ENCODE peak calls at places on chromosomes 7 and 10, in six cellular contexts. X is fibroblast of mammary gland, O is hepatocyte, B is natural killer cell, J is neural crest cell, M is colonic mucosa. H is an unnamed sample.
A peak's percentile ranks its signal among the peaks of the same experiment; 100 is the strongest.

GRCh38 chr7:42460948-42461347 is 223.9 kb upstream of the GLI3 start:
- DNase-seq in X (no peak), O (no peak), B (no peak), J (no peak), M (no peak), H (no peak)

GRCh38 chr10:42753126-42753506 is 29.5 kb upstream of the BMS1 start:
- DNase-seq in X (peak; percentile 72), O (peak; percentile 82), B (peak; percentile 50), J (peak; percentile 79), M (peak; percentile 88), H (peak; percentile 78)

GRCh38 chr10:4984971-4985594 is 18.6 kb downstream of the AKR1C2 start:
- DNase-seq in X (no peak), O (no peak), B (no peak), J (no peak), M (no peak), H (no peak)

GRCh38 chr7:159130820-159131219 is 13.8 kb downstream of the VIPR2 start:
- DNase-seq in X (no peak), O (no peak), B (no peak), J (no peak), M (no peak), H (no peak)

GRCh38 chr10:59657724-59658123 is 51.9 kb downstream of the SLC16A9 start:
- DNase-seq in X (no peak), O (no peak), B (no peak), J (no peak), M (no peak), H (no peak)

GRCh38 chr10:52632591-52632990 is 140.0 kb downstream of the MBL2 start:
- DNase-seq in X (no peak), O (no peak), B (no peak), J (no peak), M (no peak), H (no peak)

GRCh38 chr10:29306688-29307087 is 17.8 kb downstream of the LYZL1 start:
- DNase-seq in X (no peak), O (no peak), B (no peak), J (no peak), M (no peak), H (no peak)

GRCh38 chr7:81470084-81470723 is 299.6 kb downstream of the HGF start:
- DNase-seq in X (peak; percentile 76), O (peak; percentile 82), B (no peak), J (peak; percentile 70), M (peak; percentile 81), H (peak; percentile 52)

GRCh38 chr7:50164552-50165220 is 71.6 kb upstream of the ZPBP start:
- DNase-seq in X (no peak), O (no peak), B (no peak), J (no peak), M (no peak), H (no peak)

GRCh38 chr10:25356609-25357008 is 181.8 kb downstream of the GPR158 start:
- DNase-seq in X (no peak), O (no peak), B (no peak), J (no peak), M (no peak), H (no peak)

GRCh38 chr7:116340201-116340847 is 130.0 kb downstream of the TES start:
- DNase-seq in X (peak; percentile 35), O (no peak), B (no peak), J (no peak), M (no peak), H (no peak)

GRCh38 chr10:69936091-69936490 is 116.6 kb upstream of the MACROH2A2 start:
- DNase-seq in X (no peak), O (no peak), B (no peak), J (no peak), M (no peak), H (no peak)

GRCh38 chr7:137933270-137934017 is 68.4 kb downstream of the CREB3L2 start:
- DNase-seq in X (peak; percentile 94), O (no peak), B (no peak), J (no peak), M (no peak), H (no peak)

GRCh38 chr7:29488977-29489376 is 74.7 kb upstream of the PRR15 start:
- DNase-seq in X (peak; percentile 68), O (peak; percentile 20), B (no peak), J (no peak), M (no peak), H (no peak)

GRCh38 chr10:33211123-33211878 is 123.2 kb downstream of the NRP1 start:
- DNase-seq in X (peak; percentile 87), O (peak; percentile 18), B (no peak), J (no peak), M (no peak), H (no peak)

GRCh38 chr10:125548878-125549277 is 134.1 kb downstream of the TEX36 start:
- DNase-seq in X (no peak), O (no peak), B (no peak), J (no peak), M (no peak), H (no peak)

GRCh38 chr10:85926986-85927385 is 439.6 kb downstream of the GRID1 start:
- DNase-seq in X (no peak), O (no peak), B (no peak), J (no peak), M (no peak), H (no peak)

GRCh38 chr10:35765039-35765662 is 123.1 kb upstream of the FZD8 start:
- DNase-seq in X (no peak), O (peak; percentile 18), B (no peak), J (no peak), M (peak; percentile 61), H (peak; percentile 22)

GRCh38 chr7:144674550-144674949 is 161.3 kb downstream of the TPK1 start:
- DNase-seq in X (no peak), O (no peak), B (no peak), J (no peak), M (no peak), H (no peak)

GRCh38 chr7:8254667-8255066 is 7.3 kb downstream of the ICA1 start:
- DNase-seq in X (no peak), O (no peak), B (no peak), J (no peak), M (peak; percentile 31), H (no peak)

GRCh38 chr7:25615603-25616002 is 387.3 kb upstream of the NPVF start:
- DNase-seq in X (no peak), O (no peak), B (no peak), J (no peak), M (no peak), H (no peak)

GRCh38 chr7:19538036-19538435 is 170.8 kb downstream of the POLR1F start:
- DNase-seq in X (peak; percentile 39), O (no peak), B (no peak), J (no peak), M (no peak), H (no peak)

GRCh38 chr10:50326757-50327701 is 75.7 kb upstream of the ASAH2 start:
- DNase-seq in X (peak; percentile 85), O (no peak), B (no peak), J (no peak), M (no peak), H (no peak)

GRCh38 chr10:68869623-68870022 is 31.5 kb upstream of the DDX50 start:
- DNase-seq in X (peak; percentile 10), O (no peak), B (no peak), J (no peak), M (no peak), H (no peak)

GRCh38 chr10:72083234-72084093 is 4.9 kb downstream of the SPOCK2 start:
- DNase-seq in X (no peak), O (no peak), B (no peak), J (no peak), M (no peak), H (no peak)

GRCh38 chr7:137878333-137878961 is 31.7 kb upstream of the DGKI start:
- DNase-seq in X (peak; percentile 72), O (peak; percentile 63), B (no peak), J (no peak), M (peak; percentile 55), H (no peak)

GRCh38 chr10:3874988-3875841 is 90.2 kb upstream of the KLF6 start:
- DNase-seq in X (no peak), O (no peak), B (no peak), J (no peak), M (no peak), H (no peak)

GRCh38 chr10:122338609-122339441 is 35.7 kb upstream of the PLEKHA1 start:
- DNase-seq in X (no peak), O (no peak), B (no peak), J (no peak), M (peak; percentile 79), H (no peak)

GRCh38 chr10:98274562-98274961 is 6.6 kb upstream of the LOXL4 start:
- DNase-seq in X (no peak), O (no peak), B (no peak), J (no peak), M (no peak), H (no peak)
- TF ChIP-seq CTCF in X (no peak), O (no peak), B (no peak), J (no peak), M (no peak), H (no peak)

GRCh38 chr7:105990726-105991465 is 27.8 kb downstream of the CDHR3 start:
- DNase-seq in X (peak; percentile 23), O (no peak), B (no peak), J (no peak), M (no peak), H (no peak)
- TF ChIP-seq CTCF in X (peak; percentile 10), O (no peak), B (no peak), J (no peak), M (no peak), H (peak; percentile 38)

DNA sequence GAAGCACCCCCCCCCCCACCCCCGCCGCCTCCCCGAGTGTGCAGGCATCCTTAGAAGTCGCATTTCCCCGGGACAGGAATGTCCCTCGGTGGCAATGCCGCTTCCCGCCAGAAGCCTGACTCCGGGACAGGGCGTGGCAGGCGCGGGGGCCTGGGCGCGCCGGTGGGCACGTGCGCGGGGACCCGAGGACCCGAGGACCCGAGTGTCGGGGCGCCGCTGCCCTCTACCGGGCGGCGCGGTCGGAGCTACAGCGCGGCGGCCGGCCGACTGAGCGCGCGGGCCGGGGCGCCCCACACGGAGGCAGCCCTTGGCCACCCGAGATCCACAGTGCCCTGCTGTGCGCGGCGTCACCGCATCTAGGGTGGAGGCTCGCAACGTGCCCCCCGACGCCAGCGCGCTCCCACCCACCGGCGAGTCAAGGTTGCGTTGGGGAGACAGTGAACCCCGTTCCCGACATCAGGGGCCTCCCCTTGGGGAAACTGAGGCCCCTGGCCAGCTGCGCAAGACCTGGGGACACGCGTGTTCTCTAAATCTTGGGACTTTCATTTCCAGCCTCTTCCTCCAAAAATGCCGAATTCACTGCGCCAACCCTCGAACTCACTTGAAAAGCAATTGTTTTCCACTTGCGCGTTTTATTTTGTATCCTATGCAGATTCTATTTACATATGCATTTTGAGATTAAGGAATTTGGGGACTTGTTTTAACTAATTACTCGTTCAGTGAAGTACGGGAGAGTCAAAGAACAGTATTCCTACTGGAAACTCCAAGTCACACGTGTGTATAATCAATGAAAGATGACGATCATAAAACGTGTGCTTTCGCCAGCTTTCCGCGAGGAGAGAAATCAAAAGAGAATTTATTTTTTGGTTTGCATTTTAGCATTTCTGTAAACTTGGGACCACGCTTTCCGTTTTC is 3.1 kb upstream of the CUX1 start:
- DNase-seq in X (peak; percentile 45), O (peak; percentile 89), B (peak; percentile 49), J (peak; percentile 43), M (peak; percentile 72), H (peak; percentile 40)
- TF ChIP-seq CTCF in X (no peak), O (peak; percentile 54), B (peak; percentile 47), J (peak; percentile 60), M (peak; percentile 31), H (peak; percentile 62)

DNA sequence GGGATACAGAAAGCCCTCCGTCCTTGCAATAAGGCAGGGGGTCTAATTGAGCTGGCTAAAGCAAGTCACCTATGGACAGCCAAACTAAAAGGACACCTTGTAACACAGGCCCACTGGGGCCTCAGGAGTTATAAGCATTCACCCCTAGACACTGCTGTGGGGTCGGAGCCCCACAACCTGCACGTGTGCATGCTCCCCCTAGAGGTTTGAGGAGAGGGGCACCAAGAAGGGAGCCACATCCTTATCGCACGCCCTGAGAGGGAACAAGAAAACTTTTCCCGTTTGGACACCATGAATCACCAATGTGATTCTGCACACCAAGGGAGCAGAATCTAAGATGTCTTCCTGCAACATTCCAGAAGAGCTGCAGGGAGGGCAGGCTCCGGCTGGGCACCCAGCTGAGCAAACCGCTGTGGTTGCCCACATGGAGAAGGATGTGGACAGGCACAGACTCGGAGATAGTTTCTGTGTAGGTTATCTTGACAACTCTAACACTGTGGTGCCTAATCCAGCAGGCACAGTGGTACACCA is 17.7 kb upstream of the TARP start:
- DNase-seq in X (no peak), O (no peak), B (no peak), J (no peak), M (no peak), H (no peak)
- TF ChIP-seq CTCF in X (no peak), O (no peak), B (no peak), J (no peak), M (no peak), H (no peak)